ENCODE peak calls at places on chromosomes 1 and 21, in seven cellular contexts. V is CD4-positive, CD25-positive, alpha-beta regulatory T cell; N is HEK293T; F is ELR; K is NCI-H510A treated with DMSO at 0.1 percent for 48 hours; D is HAP-1; B is GM13976. M is an unnamed sample.

GRCh38 chr21:16821588-16821987 is 691.3 kb upstream of the CXADR start:
- DNase-seq in V (no peak), N (no peak), F (no peak), K (no peak), D (no peak), B (no peak), M (no peak)

GRCh38 chr1:6460349-6461236 is 5.4 kb downstream of the TNFRSF25 start:
- DNase-seq in V (peak), N (no peak), F (no peak), K (no peak), D (no peak), B (peak), M (no peak)

GRCh38 chr1:200588698-200589097 is 31.9 kb downstream of the KIF14 start:
- DNase-seq in V (no peak), N (no peak), F (no peak), K (no peak), D (no peak), B (no peak), M (no peak)

GRCh38 chr21:45074818-45075605 is 632 bp downstream of the ADARB1 start:
- DNase-seq in V (peak), N (peak), F (peak), K (no peak), D (no peak), B (peak), M (no peak)

GRCh38 chr1:10730985-10731384 is 65.5 kb downstream of the CASZ1 start:
- DNase-seq in V (no peak), N (no peak), F (peak), K (no peak), D (no peak), B (no peak), M (no peak)

GRCh38 chr1:225814381-225814780 is 4.5 kb downstream of the EPHX1 start:
- DNase-seq in V (no peak), N (no peak), F (no peak), K (no peak), D (no peak), B (no peak), M (peak)

GRCh38 chr1:21069549-21069948 is 107.1 kb downstream of the EIF4G3 start:
- DNase-seq in V (no peak), N (no peak), F (peak), K (no peak), D (no peak), B (no peak), M (no peak)

GRCh38 chr1:8139383-8139782 is 113.3 kb upstream of the ERRFI1 start:
- DNase-seq in V (no peak), N (no peak), F (no peak), K (no peak), D (no peak), B (no peak), M (no peak)

GRCh38 chr1:201191723-201192477 is 1.3 kb downstream of the IGFN1 start:
- DNase-seq in V (no peak), N (no peak), F (peak), K (no peak), D (no peak), B (no peak), M (no peak)

GRCh38 chr1:151106891-151107290 is 36.3 kb downstream of the GABPB2 start:
- DNase-seq in V (no peak), N (no peak), F (peak), K (no peak), D (no peak), B (no peak), M (no peak)

GRCh38 chr21:36589352-36589971 is 109.5 kb upstream of the SIM2 start:
- DNase-seq in V (no peak), N (peak), F (peak), K (no peak), D (no peak), B (peak), M (peak)

GRCh38 chr1:24364605-24364974 is 45.4 kb downstream of the GRHL3 start:
- DNase-seq in V (no peak), N (no peak), F (no peak), K (no peak), D (no peak), B (no peak), M (no peak)

GRCh38 chr1:7373936-7374760 is 396.9 kb upstream of the VAMP3 start:
- DNase-seq in V (no peak), N (no peak), F (no peak), K (no peak), D (no peak), B (no peak), M (peak)

GRCh38 chr1:202567747-202568146 is 142.5 kb downstream of the SYT2 start:
- DNase-seq in V (no peak), N (no peak), F (peak), K (no peak), D (no peak), B (no peak), M (no peak)

GRCh38 chr21:18493420-18493819 is 89.8 kb upstream of the TMPRSS15 start:
- DNase-seq in V (no peak), N (no peak), F (no peak), K (no peak), D (no peak), B (no peak), M (no peak)

GRCh38 chr1:152817309-152817708 is 5.5 kb downstream of the LCE1B start:
- DNase-seq in V (no peak), N (no peak), F (peak), K (no peak), D (no peak), B (no peak), M (no peak)

GRCh38 chr21:44949161-44950015 is 9.6 kb downstream of the SLX9 start:
- DNase-seq in V (peak), N (peak), F (peak), K (peak), D (peak), B (peak), M (peak)

GRCh38 chr1:1115830-1116700 is at the start of gene C1orf159:
- DNase-seq in V (peak), N (peak), F (peak), K (peak), D (peak), B (peak), M (peak)

GRCh38 chr1:89652373-89652772 is 19.5 kb downstream of the LRRC8C start:
- DNase-seq in V (no peak), N (no peak), F (no peak), K (no peak), D (no peak), B (no peak), M (no peak)

GRCh38 chr1:8086071-8086470 is 60.0 kb upstream of the ERRFI1 start:
- DNase-seq in V (no peak), N (no peak), F (no peak), K (no peak), D (no peak), B (no peak), M (no peak)

GRCh38 chr1:160400284-160400645 is at the start of gene VANGL2:
- DNase-seq in V (no peak), N (peak), F (no peak), K (peak), D (peak), B (peak), M (no peak)

M was measured in left lobe of liver.